ENCODE peak calls at places on chromosomes 2 and 18, in six cellular contexts. V is Karpas-422; R is CD4-positive, alpha-beta memory T cell; L is stimulated activated CD4-positive, alpha-beta T cell treated with anti-CD3 and anti-CD28 coated beads, Interleukin-2, amount 100 ng/mL, for 48 hours; Q is effector memory CD4-positive, alpha-beta T cell; D is A549. J is an unnamed sample.

GRCh38 chr2:47655563-47655880 is 127.4 kb upstream of the MSH6 start:
- DNase-seq in L (no peak), D (no peak), Q (no peak), V (peak; percentile 82), R (no peak), J (no peak)

GRCh38 chr2:127721311-127721977 is 20.1 kb downstream of the SFT2D3 start:
- DNase-seq in V (no peak), L (no peak), D (no peak), Q (no peak), R (no peak), J (no peak)

GRCh38 chr2:105398522-105399206 is at the start of gene FHL2:
- DNase-seq in L (peak; percentile 55), V (peak; percentile 48), D (peak; percentile 81), R (peak; percentile 70), Q (peak; percentile 22), J (peak; percentile 45)

GRCh38 chr2:233553366-233553765 is 13.2 kb downstream of the USP40 start:
- DNase-seq in R (no peak), V (no peak), D (no peak), Q (no peak), L (no peak), J (no peak)

GRCh38 chr2:100214265-100214961 is 72.0 kb upstream of the AFF3 start:
- DNase-seq in V (peak; percentile 75), Q (no peak), R (no peak), D (no peak), L (no peak), J (no peak)

GRCh38 chr2:39696838-39697237 is 31.1 kb downstream of the TMEM178A start:
- DNase-seq in Q (no peak), V (peak; percentile 45), R (no peak), L (no peak), D (peak; percentile 17), J (no peak)

GRCh38 chr18:13435596-13436333 is 217.2 kb downstream of the LDLRAD4 start:
- DNase-seq in V (no peak), Q (no peak), D (peak; percentile 42), R (peak; percentile 15), L (no peak), J (no peak)

GRCh38 chr2:28606986-28607441 is 111.2 kb downstream of the PLB1 start:
- DNase-seq in V (no peak), D (peak; percentile 43), Q (no peak), L (no peak), R (no peak), J (no peak)

GRCh38 chr2:174247474-174248186 is 702 bp downstream of the OLA1 start:
- DNase-seq in V (peak; percentile 59), L (no peak), R (no peak), Q (no peak), D (no peak), J (no peak)

GRCh38 chr2:62217421-62217820 is 21.5 kb downstream of the B3GNT2 start:
- DNase-seq in V (no peak), D (no peak), R (no peak), L (no peak), Q (no peak), J (no peak)

GRCh38 chr2:41847744-41848441 is 199.9 kb upstream of the PKDCC start:
- DNase-seq in V (peak; percentile 14), R (no peak), D (peak; percentile 89), Q (no peak), L (no peak), J (no peak)

GRCh38 chr2:23566236-23567142 is 181.5 kb downstream of the KLHL29 start:
- DNase-seq in D (peak; percentile 31), L (peak; percentile 7), V (peak; percentile 75), R (no peak), Q (no peak), J (no peak)

GRCh38 chr2:44572196-44572900 is 210.6 kb downstream of the CAMKMT start:
- DNase-seq in D (peak; percentile 39), R (no peak), Q (no peak), L (no peak), V (no peak), J (no peak)

GRCh38 chr2:187580462-187581124 is 26.4 kb upstream of the TFPI start:
- DNase-seq in L (no peak), Q (no peak), R (no peak), V (peak; percentile 70), D (peak; percentile 84), J (no peak)

GRCh38 chr2:99079226-99079625 is 62.3 kb upstream of the C2orf15 start:
- DNase-seq in D (no peak), Q (no peak), L (no peak), V (no peak), R (no peak), J (no peak)

GRCh38 chr2:35462226-35462983 is 893.2 kb upstream of the CRIM1 start:
- DNase-seq in V (no peak), Q (no peak), L (no peak), R (no peak), D (no peak), J (no peak)

GRCh38 chr2:86307431-86307830 is 30.0 kb downstream of the REEP1 start:
- DNase-seq in L (no peak), Q (no peak), D (no peak), R (no peak), V (no peak), J (no peak)

GRCh38 chr2:3282056-3282998 is 95.3 kb downstream of the EIPR1 start:
- DNase-seq in V (no peak), L (no peak), Q (no peak), R (no peak), D (no peak), J (no peak)